ENCODE peak calls at places on chromosomes 2 and 18, in six cellular contexts. Z is GM20000, L is C1 segment of cervical spinal cord, F is GM10248, Y is aorta, D is HepG2. P is an unnamed sample.

GRCh38 chr2:224042191-224042696 is 3.2 kb upstream of the SERPINE2 start:
- DNase-seq in F (no peak), Y (no peak), D (no peak), L (no peak), Z (no peak), P (no peak)

GRCh38 chr2:237581751-237582746 is 8.5 kb downstream of the RAB17 start:
- DNase-seq in D (peak; percentile 82), F (peak; percentile 56), Z (peak; percentile 60), L (no peak), Y (peak; percentile 72), P (peak; percentile 22)

GRCh38 chr2:18795881-18796280 is 206.5 kb upstream of the NT5C1B start:
- DNase-seq in D (no peak), L (no peak), Y (no peak), Z (no peak), F (no peak), P (no peak)

GRCh38 chr18:13414102-13414501 is 195.5 kb downstream of the LDLRAD4 start:
- DNase-seq in F (no peak), D (no peak), L (no peak), Y (no peak), Z (no peak), P (no peak)

GRCh38 chr18:79829136-79829854 is 31.6 kb downstream of the KCNG2 start:
- DNase-seq in Y (no peak), D (no peak), L (no peak), Z (no peak), F (no peak), P (no peak)

GRCh38 chr2:67899187-67899586 is 163.6 kb downstream of the C1D start:
- DNase-seq in D (no peak), Y (no peak), F (no peak), L (no peak), Z (no peak), P (no peak)

GRCh38 chr2:112591413-112591812 is 7.0 kb downstream of the CHCHD5 start:
- DNase-seq in Y (no peak), F (no peak), L (no peak), D (no peak), Z (no peak), P (no peak)

GRCh38 chr2:213644926-213645325 is 360.7 kb downstream of the SPAG16 start:
- DNase-seq in Z (no peak), Y (no peak), L (no peak), D (no peak), F (no peak), P (no peak)